ENCODE peak calls at places on chromosomes 16 and 17, in ten cellular contexts. V is cardiac muscle cell; A is sigmoid colon; D is IMR-90; I is thoracic aorta; O is SJSA1; X is body of pancreas; U is endothelial cell of umbilical vein; B is CD8-positive, alpha-beta T cell; L is fibroblast of lung. J is an unnamed sample.
A peak's percentile ranks its signal among the peaks of the same experiment; 100 is the strongest.

GRCh38 chr16:67480833-67481560 is at the start of gene ATP6V0D1:
- DNase-seq in V (peak; percentile 98), X (peak; percentile 99), L (peak; percentile 98), D (peak; percentile 97), I (peak; percentile 84), A (peak; percentile 99), O (peak; percentile 98), B (peak; percentile 98), U (peak; percentile 99), J (peak; percentile 98)

GRCh38 chr17:83015511-83015910 is 63.9 kb upstream of the METRNL start:
- DNase-seq in V (no peak), D (no peak), B (no peak), I (no peak), U (no peak), L (no peak), A (no peak), X (no peak), O (no peak), J (no peak)

GRCh38 chr17:43536236-43537088 is 9.7 kb downstream of the ETV4 start:
- DNase-seq in X (no peak), I (no peak), A (no peak), D (peak; percentile 71), V (no peak), U (no peak), O (peak; percentile 76), L (peak; percentile 70), B (no peak), J (no peak)

GRCh38 chr17:78825696-78826095 is 14.9 kb downstream of the USP36 start:
- DNase-seq in U (no peak), L (no peak), V (no peak), D (no peak), O (no peak), A (peak; percentile 58), X (no peak), B (no peak), I (no peak), J (no peak)

GRCh38 chr16:88599092-88599733 is 29.0 kb downstream of the ZC3H18 start:
- DNase-seq in O (no peak), B (no peak), V (no peak), U (no peak), I (peak; percentile 17), L (no peak), X (peak; percentile 51), A (peak; percentile 88), D (no peak), J (no peak)

GRCh38 chr16:81956213-81956948 is 54.9 kb downstream of the SDR42E1 start:
- DNase-seq in O (no peak), X (no peak), L (no peak), D (no peak), U (no peak), A (no peak), V (no peak), I (no peak), B (no peak), J (no peak)

GRCh38 chr16:6081320-6081976 is 983.9 kb upstream of the EEF2KMT start:
- DNase-seq in U (no peak), A (no peak), B (no peak), L (no peak), D (no peak), X (peak; percentile 41), V (peak; percentile 45), I (no peak), O (no peak), J (no peak)

GRCh38 chr17:79799174-79799537 is 2.3 kb upstream of the CBX8 start:
- DNase-seq in D (no peak), X (no peak), A (no peak), B (no peak), L (no peak), V (no peak), I (no peak), U (no peak), O (no peak), J (no peak)

GRCh38 chr16:88741368-88741767 is 35.1 kb downstream of the CTU2 start:
- DNase-seq in I (no peak), U (no peak), X (no peak), B (no peak), A (no peak), V (no peak), L (no peak), D (no peak), O (no peak), J (no peak)

GRCh38 chr16:82603784-82604411 is 22.9 kb upstream of the CDH13 start:
- DNase-seq in B (no peak), L (peak; percentile 75), I (no peak), D (peak; percentile 73), A (no peak), O (peak; percentile 59), V (peak; percentile 63), U (peak; percentile 68), X (peak; percentile 49), J (no peak)

GRCh38 chr16:2077696-2078095 is 29.9 kb downstream of the TSC2 start:
- DNase-seq in V (no peak), D (no peak), X (no peak), U (no peak), I (no peak), A (no peak), B (no peak), L (no peak), O (no peak), J (no peak)

GRCh38 chr17:32310927-32311568 is 30.9 kb downstream of the C17orf75 start:
- DNase-seq in I (no peak), X (no peak), B (no peak), U (no peak), V (no peak), O (no peak), A (no peak), D (no peak), L (peak; percentile 13), J (no peak)

GRCh38 chr17:59333845-59334244 is 2.4 kb downstream of the YPEL2 start:
- DNase-seq in U (no peak), O (no peak), B (no peak), V (peak; percentile 67), D (no peak), X (no peak), I (no peak), L (no peak), A (no peak), J (no peak)

GRCh38 chr16:27445502-27446175 is 43.7 kb downstream of the IL21R start:
- DNase-seq in B (no peak), A (peak; percentile 40), I (no peak), O (no peak), V (no peak), U (no peak), X (no peak), L (no peak), D (no peak), J (no peak)
- H3K27ac ChIP-seq in B (peak overlapping the region; percentile 57), A (no peak overlapping the region), I (no peak overlapping the region), O (no peak overlapping the region), V (no peak overlapping the region), U (no peak overlapping the region), X (no peak overlapping the region), L (no peak overlapping the region), D (no peak overlapping the region), J (peak overlapping the region; percentile 45)

DNA sequence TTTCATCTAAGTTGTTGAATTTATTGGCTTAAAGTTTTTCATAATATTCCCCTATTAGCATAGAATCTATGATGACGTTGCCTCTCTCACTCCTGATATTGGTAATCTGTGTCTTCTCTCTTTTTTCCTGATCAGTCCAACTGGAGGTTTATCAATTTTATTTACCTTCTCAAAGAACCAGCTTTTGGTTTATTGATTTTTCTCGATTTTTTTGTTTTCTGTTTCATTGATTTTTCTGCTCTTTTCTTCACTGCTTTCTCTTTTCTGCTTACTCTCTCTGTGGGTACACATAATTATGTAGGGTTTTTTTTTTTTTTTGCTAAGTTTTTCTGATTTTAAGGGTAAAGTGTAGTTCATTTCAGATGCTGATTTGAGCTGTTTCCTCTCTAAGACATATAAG is 29.7 kb downstream of the MRTFB start:
- DNase-seq in X (no peak), V (no peak), I (no peak), U (no peak), A (no peak), B (no peak), O (no peak), L (no peak), D (no peak), J (no peak)
- H3K4me1 ChIP-seq in X (peaks cover 86% of the 10 kb centered on the region), V (peaks cover 61% of the 10 kb centered on the region), I (peaks cover 7% of the 10 kb centered on the region), U (peaks cover 12% of the 10 kb centered on the region), A (peaks cover 59% of the 10 kb centered on the region), B (no peaks in the 10 kb centered on the region), O (peaks cover 13% of the 10 kb centered on the region), L (peaks cover 2% of the 10 kb centered on the region), D (peaks cover 4% of the 10 kb centered on the region), J (peaks cover 18% of the 10 kb centered on the region)

DNA sequence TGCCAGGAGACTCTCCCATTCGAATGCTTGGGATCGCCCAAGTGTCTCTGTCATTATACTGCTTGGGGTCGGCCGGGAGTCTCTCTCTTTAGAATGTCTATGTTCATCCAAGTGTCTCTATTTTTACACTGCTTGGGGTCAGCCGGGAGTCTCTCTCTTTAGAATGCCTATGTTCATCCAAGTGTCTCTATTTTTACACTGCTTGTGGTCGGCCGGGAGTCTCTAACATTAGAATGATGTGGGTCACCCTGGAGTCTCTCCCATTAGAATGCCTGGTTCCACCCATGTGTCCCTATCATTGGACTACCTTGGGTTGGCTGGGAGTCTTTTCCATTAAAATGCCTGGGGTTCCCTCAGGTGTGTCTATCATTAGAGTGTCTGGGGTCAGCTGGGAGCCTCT is 2230.4 kb downstream of the TP53TG3F start:
- DNase-seq in A (no peak), I (no peak), L (no peak), O (no peak), U (no peak), X (no peak), B (no peak), V (no peak), D (no peak), J (no peak)
- H3K9me3 ChIP-seq in A (no peaks in the 10 kb centered on the region), I (peaks cover 2% of the 10 kb centered on the region), L (no peaks in the 10 kb centered on the region), O (no peaks in the 10 kb centered on the region), U (peaks cover 4% of the 10 kb centered on the region), X (peaks cover 15% of the 10 kb centered on the region), B (no peaks in the 10 kb centered on the region), V (no peaks in the 10 kb centered on the region), D (peaks cover 10% of the 10 kb centered on the region), J (peaks cover 6% of the 10 kb centered on the region)

DNA sequence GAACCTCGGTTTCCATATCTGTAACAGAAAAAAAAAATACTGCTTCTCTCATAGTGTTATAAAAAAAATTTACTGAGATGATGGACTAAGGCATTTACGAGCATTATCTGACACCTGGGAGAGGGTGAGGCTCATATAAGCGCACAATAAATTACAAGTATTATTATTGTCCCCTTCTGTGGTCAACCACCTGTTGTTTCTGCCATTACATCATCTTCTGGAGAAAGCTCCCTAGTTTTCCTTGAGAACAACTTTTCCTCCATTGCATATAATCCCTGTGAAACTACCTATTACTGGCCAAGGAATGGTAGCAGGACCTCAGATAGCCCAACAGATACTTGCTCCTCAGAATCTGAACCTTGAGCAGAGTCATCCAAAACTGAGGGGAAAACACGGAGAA is 11.7 kb upstream of the GGA2 start:
- DNase-seq in L (no peak), X (no peak), V (no peak), I (no peak), B (no peak), A (no peak), O (no peak), U (no peak), D (no peak), J (no peak)
- H3K27ac ChIP-seq in L (no peak overlapping the region), X (no peak overlapping the region), V (no peak overlapping the region), I (no peak overlapping the region), B (no peak overlapping the region), A (no peak overlapping the region), O (no peak overlapping the region), U (no peak overlapping the region), D (no peak overlapping the region), J (no peak overlapping the region)

DNA sequence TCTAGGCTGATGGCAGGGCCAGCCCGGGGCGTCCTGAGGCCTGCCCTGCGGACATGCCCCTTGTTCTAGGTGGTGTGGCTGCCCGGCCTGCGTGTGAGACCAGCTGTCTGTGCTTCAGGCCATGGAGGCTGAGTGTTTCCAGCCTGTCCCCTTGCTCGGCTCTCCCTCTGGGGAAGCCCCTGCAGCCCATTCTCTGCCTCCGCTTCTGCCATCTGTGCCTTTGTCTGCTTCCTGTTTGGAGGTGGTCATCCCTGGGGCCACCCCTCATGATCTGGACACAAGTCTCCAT is 184.7 kb downstream of the SEC14L1 start:
- DNase-seq in D (no peak), L (no peak), X (no peak), U (no peak), V (no peak), B (no peak), A (no peak), O (no peak), I (no peak), J (no peak)
- H3K4me1 ChIP-seq in D (peaks cover 35% of the 10 kb centered on the region), L (peaks cover 35% of the 10 kb centered on the region), X (peaks cover 41% of the 10 kb centered on the region), U (peaks cover 23% of the 10 kb centered on the region), V (peaks cover 15% of the 10 kb centered on the region), B (peaks cover 49% of the 10 kb centered on the region), A (peaks cover 84% of the 10 kb centered on the region), O (peaks cover 59% of the 10 kb centered on the region), I (peaks cover 40% of the 10 kb centered on the region), J (peaks cover 46% of the 10 kb centered on the region)

J was measured in CD8-positive, alpha-beta memory T cell.